ENCODE peak calls at places on chromosomes 4 and X, in six cellular contexts. M is NCI-H1930, S is T-cell, A is HT-29, G is NCI-H2081, P is mesendoderm. B is an unnamed sample.

GRCh38 chr4:148447672-148448071 is 5.5 kb upstream of the NR3C2 start:
- DNase-seq in M (no peak), S (no peak), A (no peak), G (no peak), P (no peak), B (no peak)

GRCh38 chrX:154026136-154026806 is 6.6 kb upstream of the IRAK1 start:
- DNase-seq in M (no peak), S (no peak), A (no peak), G (no peak), P (no peak), B (no peak)

GRCh38 chr4:42750091-42750490 is 93.2 kb upstream of the ATP8A1 start:
- DNase-seq in M (no peak), S (no peak), A (peak), G (peak), P (peak), B (no peak)

GRCh38 chrX:112211459-112211858 is 128.9 kb upstream of the TRPC5 start:
- DNase-seq in M (no peak), S (no peak), A (no peak), G (no peak), P (no peak), B (no peak)

GRCh38 chrX:54442790-54443189 is 2.6 kb downstream of the TSR2 start:
- DNase-seq in M (no peak), S (no peak), A (no peak), G (no peak), P (no peak), B (no peak)

GRCh38 chr4:22969314-22969896 is 276.7 kb downstream of the GBA3 start:
- DNase-seq in M (no peak), S (no peak), A (no peak), G (no peak), P (no peak), B (no peak)

GRCh38 chr4:154018659-154019058 is 229.8 kb upstream of the SFRP2 start:
- DNase-seq in M (no peak), S (no peak), A (no peak), G (no peak), P (peak), B (no peak)

GRCh38 chr4:42906906-42907774 is 14.6 kb downstream of the GRXCR1 start:
- DNase-seq in M (no peak), S (no peak), A (peak), G (no peak), P (peak), B (no peak)

GRCh38 chrX:70454441-70455365 is 10.1 kb downstream of the DLG3 start:
- DNase-seq in M (peak), S (peak), A (peak), G (peak), P (peak), B (peak)

GRCh38 chr4:75605928-75606327 is 24.4 kb downstream of the CDKL2 start:
- DNase-seq in M (no peak), S (no peak), A (no peak), G (no peak), P (no peak), B (no peak)

GRCh38 chr4:185792384-185793146 is 19.4 kb downstream of the SORBS2 start:
- DNase-seq in M (no peak), S (no peak), A (no peak), G (peak), P (no peak), B (no peak)

GRCh38 chr4:139295317-139296299 is 5.7 kb upstream of the NAA15 start:
- DNase-seq in M (peak), S (peak), A (peak), G (peak), P (peak), B (no peak)

GRCh38 chr4:8241211-8241779 is 28.3 kb upstream of the HTRA3 start:
- DNase-seq in M (no peak), S (no peak), A (no peak), G (no peak), P (no peak), B (no peak)

GRCh38 chrX:150683536-150684146 is 9.6 kb upstream of the MTMR1 start:
- DNase-seq in M (peak), S (no peak), A (peak), G (peak), P (peak), B (no peak)

GRCh38 chr4:183876268-183876934 is 28.7 kb upstream of the STOX2 start:
- DNase-seq in M (no peak), S (no peak), A (no peak), G (peak), P (no peak), B (no peak)

GRCh38 chr4:24419147-24420034 is 165.0 kb downstream of the DHX15 start:
- DNase-seq in M (peak), S (peak), A (peak), G (peak), P (peak), B (no peak)

GRCh38 chrX:2516612-2517011 is 15.8 kb upstream of the DHRSX start:
- DNase-seq in M (no peak), S (no peak), A (no peak), G (no peak), P (no peak), B (no peak)

B was measured in cortex of kidney.